ENCODE peak calls at places on chromosomes 3 and 15, in five cellular contexts. K, Y, U, R and P are unnamed samples.
A peak's percentile ranks its signal among the peaks of the same experiment; 100 is the strongest.

GRCh38 chr15:55526559-55527036 is 18.6 kb upstream of the DNAAF4 start:
- DNase-seq in U (no peak), R (peak; percentile 76), Y (no peak), K (peak; percentile 74), P (no peak)

GRCh38 chr15:97909291-97909891 is 51.1 kb upstream of the ARRDC4 start:
- DNase-seq in R (peak; percentile 56), K (peak; percentile 66), U (peak; percentile 34), Y (peak; percentile 34), P (peak; percentile 64)

GRCh38 chr3:185175370-185175987 is 22.6 kb upstream of the C3orf70 start:
- DNase-seq in U (peak; percentile 64), Y (peak; percentile 3), K (no peak), R (peak; percentile 60), P (peak; percentile 62)

GRCh38 chr3:171028779-171029232 is 2.3 kb upstream of the SLC2A2 start:
- DNase-seq in R (no peak), Y (no peak), K (peak; percentile 97), U (no peak), P (no peak)

GRCh38 chr3:123271466-123272159 is 69.9 kb downstream of the SEC22A start:
- DNase-seq in U (peak; percentile 48), K (peak; percentile 85), R (no peak), Y (no peak), P (peak; percentile 50)

GRCh38 chr3:187112934-187113793 is 26.1 kb downstream of the RPL39L start:
- DNase-seq in K (peak; percentile 69), R (peak; percentile 47), U (no peak), Y (no peak), P (no peak)

GRCh38 chr3:193396451-193397244 is 18.1 kb upstream of the ATP13A5 start:
- DNase-seq in U (no peak), R (no peak), K (no peak), Y (no peak), P (no peak)

GRCh38 chr15:89556413-89557262 is 18.6 kb upstream of the TICRR start:
- DNase-seq in U (no peak), K (peak; percentile 87), Y (peak; percentile 37), R (peak; percentile 73), P (no peak)

GRCh38 chr3:185986201-185986600 is 48.4 kb upstream of the TRA2B start:
- DNase-seq in R (no peak), K (no peak), U (no peak), Y (no peak), P (no peak)

GRCh38 chr3:175310046-175310445 is 450.9 kb downstream of the NAALADL2 start:
- DNase-seq in Y (no peak), R (no peak), U (no peak), K (no peak), P (no peak)

GRCh38 chr3:175304437-175304836 is 445.3 kb downstream of the NAALADL2 start:
- DNase-seq in K (no peak), U (peak; percentile 18), Y (no peak), R (no peak), P (no peak)

GRCh38 chr3:175311404-175311803 is 452.3 kb downstream of the NAALADL2 start:
- DNase-seq in K (no peak), R (no peak), U (no peak), Y (no peak), P (no peak)

GRCh38 chr3:175307642-175308041 is 448.5 kb downstream of the NAALADL2 start:
- DNase-seq in K (no peak), R (no peak), Y (no peak), U (no peak), P (no peak)

DNA sequence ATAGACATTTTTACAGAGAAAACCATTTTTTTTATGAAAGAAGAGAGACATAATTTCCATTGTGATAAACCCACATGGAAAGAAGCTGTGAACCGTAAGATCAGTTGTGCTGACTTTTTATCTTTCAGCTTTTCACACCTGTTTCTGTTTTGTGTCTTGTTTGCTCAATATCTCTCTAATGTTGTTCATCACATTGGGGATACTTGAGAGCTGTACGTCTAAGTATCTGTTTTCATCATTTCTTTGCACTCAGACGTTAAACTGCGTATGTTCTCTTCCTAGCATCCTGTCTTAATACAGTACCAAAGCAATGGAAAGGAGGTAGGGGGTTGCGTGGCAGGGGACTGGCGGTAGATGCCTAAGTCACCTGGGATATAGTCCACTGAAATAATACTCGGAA is 449.0 kb downstream of the NAALADL2 start:
- DNase-seq in U (no peak), K (no peak), Y (no peak), R (no peak), P (no peak)
- H3K4me3 ChIP-seq in U (peak overlapping the region; percentile 36), K (no peak overlapping the region), Y (no peak overlapping the region), R (no peak overlapping the region), P (peak overlapping the region; percentile 30)

GRCh38 chr15:85840802-85841152 is 46.1 kb upstream of the KLHL25 start:
- DNase-seq in Y (no peak), R (no peak), U (no peak), K (no peak), P (no peak)
- TF ChIP-seq CTCF in Y (no peak), R (no peak), U (no peak), K (no peak), P (no peak)

DNA sequence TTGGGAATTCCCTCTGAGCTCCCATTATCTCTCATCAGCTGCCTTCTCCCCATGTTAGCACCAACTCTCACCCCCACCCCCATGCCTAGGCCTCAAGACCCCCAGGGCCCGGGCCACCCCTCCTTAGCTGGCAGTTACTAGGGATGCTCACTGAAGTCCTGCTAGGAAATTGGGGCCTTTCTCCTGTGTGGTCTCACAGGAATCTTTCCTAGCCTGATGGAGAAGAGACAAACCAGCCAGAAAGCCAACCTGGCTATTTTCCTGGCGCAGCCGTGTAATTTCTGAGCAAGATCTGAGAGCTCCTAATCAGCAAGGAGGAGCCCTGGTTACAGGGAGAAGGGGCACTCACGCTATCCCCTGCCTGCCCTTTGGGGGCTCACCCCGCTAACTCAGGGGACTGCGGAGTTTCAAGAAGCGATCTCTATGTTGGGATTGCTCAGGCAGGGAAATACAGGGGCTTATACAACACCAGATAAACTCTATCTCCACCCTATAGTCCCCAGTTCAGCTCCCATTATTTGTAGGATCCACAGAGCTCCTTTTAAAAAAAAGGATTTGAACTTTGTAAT is 25.1 kb downstream of the NR2F2 start:
- DNase-seq in R (no peak), Y (no peak), K (no peak), U (no peak), P (no peak)
- H3K4me3 ChIP-seq in R (no peak overlapping the region), Y (no peak overlapping the region), K (peak overlapping the region; percentile 41), U (no peak overlapping the region), P (no peak overlapping the region)

GRCh38 chr15:48046813-48047483 is 73.8 kb upstream of the SLC24A5 start:
- DNase-seq in K (no peak), R (no peak), Y (no peak), U (no peak), P (no peak)

GRCh38 chr15:48040166-48040817 is 80.5 kb upstream of the SLC24A5 start:
- DNase-seq in U (no peak), R (no peak), Y (no peak), K (no peak), P (no peak)

GRCh38 chr15:48041454-48041853 is 79.3 kb upstream of the SLC24A5 start:
- DNase-seq in Y (no peak), U (no peak), R (no peak), K (no peak), P (no peak)
- TF ChIP-seq CTCF in Y (no peak), U (no peak), R (no peak), K (no peak), P (no peak)

GRCh38 chr3:13348671-13349396 is 71.3 kb downstream of the NUP210 start:
- DNase-seq in K (no peak), Y (no peak), R (no peak), U (no peak), P (peak; percentile 14)
- H3K4me3 ChIP-seq in K (no peak overlapping the region), Y (no peak overlapping the region), R (no peak overlapping the region), U (no peak overlapping the region), P (no peak overlapping the region)

GRCh38 chr15:25734680-25735355 is 128.3 kb downstream of the ATP10A start:
- DNase-seq in K (no peak), R (no peak), U (no peak), Y (no peak), P (no peak)

GRCh38 chr15:25733856-25734679 is 129.1 kb downstream of the ATP10A start:
- DNase-seq in R (no peak), K (no peak), U (no peak), Y (no peak), P (no peak)

GRCh38 chr15:25736451-25736850 is 126.7 kb downstream of the ATP10A start:
- DNase-seq in K (peak; percentile 20), Y (no peak), U (no peak), R (no peak), P (no peak)

GRCh38 chr15:25737218-25737643 is 125.9 kb downstream of the ATP10A start:
- DNase-seq in U (no peak), Y (no peak), R (no peak), K (peak; percentile 52), P (peak; percentile 48)

GRCh38 chr15:25735550-25736384 is 127.4 kb downstream of the ATP10A start:
- DNase-seq in Y (no peak), U (no peak), K (no peak), R (no peak), P (no peak)
- TF ChIP-seq CTCF in Y (no peak), U (no peak), K (no peak), R (no peak), P (no peak)

GRCh38 chr15:81264072-81264857 is 59.7 kb downstream of the STARD5 start:
- DNase-seq in U (no peak), R (no peak), K (no peak), Y (no peak), P (no peak)

GRCh38 chr15:81263477-81263876 is 60.5 kb downstream of the STARD5 start:
- DNase-seq in R (no peak), Y (no peak), U (no peak), K (no peak), P (no peak)

GRCh38 chr15:81268340-81268739 is 55.6 kb downstream of the STARD5 start:
- DNase-seq in U (no peak), K (no peak), R (no peak), Y (no peak), P (no peak)

GRCh38 chr15:81265944-81266775 is 57.8 kb downstream of the STARD5 start:
- DNase-seq in Y (peak; percentile 66), U (peak; percentile 75), K (peak; percentile 82), R (peak; percentile 87), P (peak; percentile 80)

DNA sequence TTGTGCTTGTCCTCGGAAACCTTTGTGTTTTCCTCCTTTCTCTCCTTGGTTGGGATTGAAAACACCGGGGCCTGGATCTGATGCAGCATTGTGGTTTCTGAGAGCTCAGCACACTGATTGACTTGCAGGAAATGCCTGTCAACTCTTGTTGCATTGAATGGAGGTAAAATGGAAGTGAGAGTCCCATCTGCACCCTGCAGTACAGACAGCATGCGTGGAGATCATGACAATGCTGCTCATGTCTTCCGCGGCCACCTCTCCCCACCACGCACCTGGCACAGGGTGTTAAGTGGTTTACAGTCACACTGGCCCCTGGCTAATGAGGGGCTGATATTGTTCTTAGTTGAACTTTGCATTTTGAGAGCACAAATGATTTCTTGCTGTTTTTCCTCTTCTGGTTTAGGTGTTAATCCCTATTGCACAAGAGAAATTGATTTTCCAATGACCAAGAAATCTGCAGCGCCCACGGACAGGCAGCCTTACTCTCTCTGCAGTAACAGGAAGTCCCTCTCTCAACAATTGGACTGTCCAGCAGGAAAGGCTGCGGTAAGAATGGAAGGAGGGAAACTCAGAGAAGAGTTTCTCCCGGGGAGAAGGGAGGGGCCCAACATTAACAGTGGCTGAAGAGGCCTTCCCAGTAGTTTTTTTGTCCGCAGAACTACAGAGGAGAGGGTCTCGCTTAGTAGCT is 58.5 kb downstream of the STARD5 start:
- DNase-seq in K (no peak), Y (no peak), U (no peak), R (peak; percentile 57), P (no peak)
- H3K4me3 ChIP-seq in K (no peak overlapping the region), Y (no peak overlapping the region), U (peak overlapping the region; percentile 22), R (no peak overlapping the region), P (no peak overlapping the region)